ENCODE peak calls at places on chromosomes 7 and 10, in eight cellular contexts. G, P, C, D, L, E, K and Q are unnamed samples.

GRCh38 chr10:6310977-6311376 is 108.2 kb downstream of the PFKFB3 start:
- DNase-seq in G (no peak), L (no peak), E (no peak), D (no peak), C (no peak), P (no peak), K (no peak), Q (no peak)

GRCh38 chr7:73885975-73886798 is 25.2 kb downstream of the TMEM270 start:
- DNase-seq in P (no peak), D (no peak), K (no peak), G (no peak), L (no peak), C (no peak), E (peak), Q (no peak)

GRCh38 chr7:66913118-66914049 is 7.6 kb upstream of the TMEM248 start:
- DNase-seq in K (no peak), G (no peak), C (no peak), L (no peak), P (no peak), D (no peak), E (no peak), Q (no peak)

GRCh38 chr7:125636320-125636962 is 706.8 kb upstream of the POT1 start:
- DNase-seq in E (no peak), D (no peak), G (no peak), L (no peak), P (no peak), K (no peak), C (no peak), Q (no peak)

GRCh38 chr10:86103391-86104101 is 263.0 kb downstream of the GRID1 start:
- DNase-seq in E (no peak), L (peak), P (no peak), C (no peak), K (no peak), D (no peak), G (no peak), Q (no peak)

GRCh38 chr7:98995523-98996161 is 117.3 kb downstream of the TRRAP start:
- DNase-seq in L (no peak), C (no peak), G (no peak), K (no peak), P (no peak), E (no peak), D (no peak), Q (no peak)

GRCh38 chr7:10596827-10597226 is 376.8 kb upstream of the PHF14 start:
- DNase-seq in E (no peak), K (no peak), P (no peak), L (no peak), C (no peak), D (no peak), G (no peak), Q (no peak)

GRCh38 chr10:114103286-114103685 is 59.6 kb downstream of the ADRB1 start:
- DNase-seq in D (no peak), L (peak), P (no peak), C (no peak), E (no peak), G (no peak), K (peak), Q (peak)

GRCh38 chr10:118506835-118507234 is 88.6 kb downstream of the PRLHR start:
- DNase-seq in D (no peak), K (no peak), P (no peak), C (no peak), L (no peak), G (no peak), E (no peak), Q (no peak)

GRCh38 chr10:58856508-58857240 is 319.8 kb upstream of the PHYHIPL start:
- DNase-seq in P (no peak), E (no peak), L (peak), G (no peak), C (no peak), K (peak), D (no peak), Q (no peak)

GRCh38 chr7:157278791-157279678 is 57.8 kb upstream of the DNAJB6 start:
- DNase-seq in P (no peak), G (no peak), C (no peak), D (no peak), L (no peak), E (peak), K (no peak), Q (no peak)

GRCh38 chr7:140714331-140715040 is 18.0 kb downstream of the NDUFB2 start:
- DNase-seq in E (no peak), G (no peak), C (no peak), L (no peak), P (no peak), K (no peak), D (no peak), Q (no peak)

GRCh38 chr7:130277763-130278643 is 11.3 kb downstream of the CPA2 start:
- DNase-seq in K (no peak), L (peak), G (no peak), P (no peak), D (peak), C (no peak), E (no peak), Q (no peak)

GRCh38 chr10:48456361-48456804 is 148.5 kb downstream of the ARHGAP22 start:
- DNase-seq in G (no peak), L (no peak), E (peak), D (no peak), C (no peak), K (no peak), P (no peak), Q (no peak)

GRCh38 chr7:98670186-98670585 is 53.1 kb downstream of the NPTX2 start:
- DNase-seq in P (no peak), L (no peak), C (no peak), D (no peak), E (peak), K (no peak), G (no peak), Q (no peak)

GRCh38 chr10:44334091-44334490 is 50.8 kb downstream of the CXCL12 start:
- DNase-seq in C (no peak), K (no peak), E (no peak), P (no peak), L (no peak), D (no peak), G (no peak), Q (no peak)

GRCh38 chr7:111363099-111363498 is 199.2 kb downstream of the IMMP2L start:
- DNase-seq in D (no peak), E (no peak), K (no peak), P (no peak), C (no peak), G (no peak), L (no peak), Q (no peak)

GRCh38 chr10:79475119-79475653 is 29.8 kb upstream of the ZCCHC24 start:
- DNase-seq in P (no peak), G (no peak), E (no peak), D (no peak), C (no peak), K (no peak), L (no peak), Q (no peak)

GRCh38 chr7:27110163-27110976 is 7.9 kb upstream of the HOXA2 start:
- DNase-seq in L (no peak), G (no peak), C (no peak), D (no peak), K (peak), E (peak), P (no peak), Q (no peak)

GRCh38 chr7:2710256-2710655 is 22.3 kb downstream of the AMZ1 start:
- DNase-seq in G (no peak), L (no peak), P (no peak), K (no peak), D (no peak), C (no peak), E (no peak), Q (peak)

GRCh38 chr7:23123007-23123406 is 17.4 kb downstream of the KLHL7 start:
- DNase-seq in G (no peak), L (no peak), E (no peak), D (no peak), P (no peak), K (no peak), C (no peak), Q (no peak)

GRCh38 chr7:90298145-90299038 is 22.7 kb downstream of the FAM237B start:
- DNase-seq in C (no peak), G (no peak), E (no peak), L (peak), K (peak), P (no peak), D (no peak), Q (no peak)

GRCh38 chr7:35519971-35520809 is 174.7 kb downstream of the HERPUD2 start:
- DNase-seq in P (no peak), K (peak), G (peak), L (peak), D (peak), E (no peak), C (no peak), Q (peak)

GRCh38 chr10:127802532-127803055 is 65.6 kb downstream of the FOXI2 start:
- DNase-seq in P (no peak), C (no peak), L (no peak), K (no peak), E (no peak), G (no peak), D (no peak), Q (no peak)

GRCh38 chr10:119651514-119652327 is 541 bp downstream of the BAG3 start:
- DNase-seq in L (no peak), C (no peak), G (no peak), D (peak), K (peak), E (no peak), P (no peak), Q (peak)

GRCh38 chr7:157596026-157596425 is 259.2 kb downstream of the DNAJB6 start:
- DNase-seq in D (no peak), E (peak), C (no peak), K (no peak), G (no peak), L (no peak), P (no peak), Q (no peak)

GRCh38 chr10:116836902-116837513 is 12.3 kb upstream of the ENO4 start:
- DNase-seq in P (no peak), C (no peak), K (no peak), E (no peak), G (no peak), L (no peak), D (no peak), Q (no peak)

GRCh38 chr7:19587291-19587690 is 121.5 kb downstream of the POLR1F start:
- DNase-seq in L (peak), P (no peak), K (no peak), C (no peak), E (no peak), D (no peak), G (no peak), Q (no peak)

GRCh38 chr10:26372513-26373354 is 65.4 kb upstream of the APBB1IP start:
- DNase-seq in P (no peak), E (no peak), G (no peak), D (no peak), K (no peak), L (no peak), C (no peak), Q (no peak)

GRCh38 chr7:21367081-21367480 is 60.8 kb upstream of the SP4 start:
- DNase-seq in G (no peak), E (no peak), L (no peak), C (no peak), D (no peak), P (no peak), K (no peak), Q (no peak)